ENCODE peak calls at places on chromosomes 6 and 20, in four cellular contexts. R is A549, O is HepG2, G is WTC11. Z is an unnamed sample.
A peak's percentile ranks its signal among the peaks of the same experiment; 100 is the strongest.

GRCh38 chr6:18185624-18186023 is 30.4 kb downstream of the KDM1B start:
- DNase-seq in G (no peak), O (no peak), R (no peak), Z (no peak)

GRCh38 chr6:117018771-117019170 is 141.7 kb downstream of the RFX6 start:
- DNase-seq in G (no peak), O (no peak), R (no peak), Z (no peak)

GRCh38 chr6:86869500-86869899 is 67.8 kb upstream of the HTR1E start:
- DNase-seq in R (no peak), O (no peak), G (no peak), Z (no peak)

GRCh38 chr6:144266091-144266649 is 19.0 kb upstream of the UTRN start:
- DNase-seq in O (no peak), G (peak; percentile 64), R (peak; percentile 83), Z (peak; percentile 23)

GRCh38 chr6:32189742-32190053 is 304 bp downstream of the PBX2 start:
- DNase-seq in R (no peak), O (no peak), G (no peak), Z (peak; percentile 78)

GRCh38 chr6:147604373-147604772 is 95.9 kb downstream of the SAMD5 start:
- DNase-seq in R (no peak), O (no peak), G (no peak), Z (no peak)

GRCh38 chr6:118746100-118746874 is 94.9 kb upstream of the CEP85L start:
- DNase-seq in O (no peak), R (no peak), G (no peak), Z (peak; percentile 39)

GRCh38 chr20:38987777-38988176 is 25.6 kb downstream of the DHX35 start:
- DNase-seq in G (no peak), O (no peak), R (no peak), Z (no peak)

GRCh38 chr20:58169441-58169840 is 59.0 kb downstream of the ANKRD60 start:
- DNase-seq in R (no peak), G (no peak), O (no peak), Z (no peak)

GRCh38 chr6:40947876-40948514 is 91.0 kb downstream of the UNC5CL start:
- DNase-seq in O (no peak), G (no peak), R (no peak), Z (no peak)

GRCh38 chr20:48348022-48348421 is 479.8 kb downstream of the PREX1 start:
- DNase-seq in O (no peak), G (no peak), R (no peak), Z (no peak)

GRCh38 chr6:88492824-88493223 is 326.7 kb upstream of the CNR1 start:
- DNase-seq in O (peak; percentile 18), R (peak; percentile 41), G (no peak), Z (peak; percentile 32)

GRCh38 chr6:19578489-19578888 is 258.7 kb upstream of the ID4 start:
- DNase-seq in R (no peak), G (no peak), O (no peak), Z (no peak)

GRCh38 chr6:35085359-35086281 is 55.5 kb downstream of the TCP11 start:
- DNase-seq in O (no peak), G (no peak), R (no peak), Z (no peak)

GRCh38 chr6:20211941-20212391 is 303 bp downstream of the MBOAT1 start:
- DNase-seq in R (peak; percentile 46), G (peak; percentile 69), O (no peak), Z (peak; percentile 54)

GRCh38 chr6:79077680-79078056 is 386 bp downstream of the PHIP start:
- DNase-seq in G (no peak), O (no peak), R (no peak), Z (no peak)

GRCh38 chr20:14481863-14482262 is 144.5 kb upstream of the FLRT3 start:
- DNase-seq in R (no peak), O (no peak), G (no peak), Z (no peak)

GRCh38 chr20:58146761-58147160 is 81.7 kb downstream of the ANKRD60 start:
- DNase-seq in G (no peak), R (no peak), O (no peak), Z (no peak)

GRCh38 chr6:15662246-15663056 is at the start of gene DTNBP1:
- DNase-seq in R (peak; percentile 24), O (peak; percentile 58), G (peak; percentile 81), Z (peak; percentile 99)

GRCh38 chr6:108945686-108946158 is 97.5 kb downstream of the ARMC2 start:
- DNase-seq in G (peak; percentile 28), R (no peak), O (no peak), Z (no peak)

GRCh38 chr6:32370510-32370909 is 1.2 kb downstream of the TSBP1 start:
- DNase-seq in O (no peak), G (no peak), R (no peak), Z (no peak)

GRCh38 chr6:45687570-45687969 is 309.8 kb upstream of the SUPT3H start:
- DNase-seq in R (no peak), G (no peak), O (no peak), Z (no peak)

GRCh38 chr6:13336553-13336952 is 8.2 kb upstream of the TBC1D7 start:
- DNase-seq in R (peak; percentile 77), O (peak; percentile 69), G (peak; percentile 82), Z (peak; percentile 79)

GRCh38 chr6:112233864-112234263 is 20.5 kb downstream of the LAMA4 start:
- DNase-seq in R (no peak), G (no peak), O (no peak), Z (no peak)

GRCh38 chr6:91132461-91132860 is 545.6 kb upstream of the MAP3K7 start:
- DNase-seq in O (no peak), R (no peak), G (no peak), Z (no peak)

GRCh38 chr6:45727824-45728449 is 287.7 kb downstream of the CLIC5 start:
- DNase-seq in R (no peak), O (no peak), G (no peak), Z (no peak)

GRCh38 chr20:51540585-51540984 is 1.9 kb downstream of the NFATC2 start:
- DNase-seq in R (no peak), G (no peak), O (no peak), Z (no peak)

GRCh38 chr6:111681856-111682255 is 76.2 kb upstream of the TRAF3IP2 start:
- DNase-seq in O (no peak), G (no peak), R (no peak), Z (no peak)

GRCh38 chr6:154848580-154848979 is 115.4 kb downstream of the SCAF8 start:
- DNase-seq in G (no peak), R (no peak), O (no peak), Z (no peak)

GRCh38 chr6:137811912-137812553 is 55.0 kb upstream of the TNFAIP3 start:
- DNase-seq in O (no peak), G (no peak), R (no peak), Z (no peak)

GRCh38 chr20:50415516-50416268 is 94.5 kb upstream of the PTPN1 start:
- DNase-seq in G (peak; percentile 27), R (peak; percentile 87), O (peak; percentile 86), Z (no peak)

GRCh38 chr20:10578607-10579006 is 95.2 kb downstream of the JAG1 start:
- DNase-seq in R (peak; percentile 59), G (no peak), O (peak; percentile 71), Z (no peak)

GRCh38 chr6:46677314-46677654 is 10.4 kb upstream of the TDRD6 start:
- DNase-seq in O (peak; percentile 16), R (peak; percentile 18), G (no peak), Z (no peak)

GRCh38 chr6:13406781-13407180 is 78.4 kb upstream of the TBC1D7 start:
- DNase-seq in O (peak; percentile 78), G (no peak), R (peak; percentile 52), Z (no peak)

GRCh38 chr6:101544286-101544685 is 150.8 kb downstream of the GRIK2 start:
- DNase-seq in O (no peak), G (no peak), R (no peak), Z (no peak)

GRCh38 chr6:159008656-159009288 is 8.8 kb upstream of the RSPH3 start:
- DNase-seq in R (peak; percentile 29), G (no peak), O (peak; percentile 25), Z (peak; percentile 31)

GRCh38 chr6:12075067-12075563 is 63.0 kb downstream of the HIVEP1 start:
- DNase-seq in O (peak; percentile 9), R (no peak), G (no peak), Z (peak; percentile 40)

GRCh38 chr6:84243240-84243639 is 15.8 kb upstream of the CEP162 start:
- DNase-seq in R (no peak), O (peak; percentile 4), G (no peak), Z (no peak)
- TF ChIP-seq NR3C1 in R (no peak), O (no peak), G (no peak), Z (no peak)

DNA sequence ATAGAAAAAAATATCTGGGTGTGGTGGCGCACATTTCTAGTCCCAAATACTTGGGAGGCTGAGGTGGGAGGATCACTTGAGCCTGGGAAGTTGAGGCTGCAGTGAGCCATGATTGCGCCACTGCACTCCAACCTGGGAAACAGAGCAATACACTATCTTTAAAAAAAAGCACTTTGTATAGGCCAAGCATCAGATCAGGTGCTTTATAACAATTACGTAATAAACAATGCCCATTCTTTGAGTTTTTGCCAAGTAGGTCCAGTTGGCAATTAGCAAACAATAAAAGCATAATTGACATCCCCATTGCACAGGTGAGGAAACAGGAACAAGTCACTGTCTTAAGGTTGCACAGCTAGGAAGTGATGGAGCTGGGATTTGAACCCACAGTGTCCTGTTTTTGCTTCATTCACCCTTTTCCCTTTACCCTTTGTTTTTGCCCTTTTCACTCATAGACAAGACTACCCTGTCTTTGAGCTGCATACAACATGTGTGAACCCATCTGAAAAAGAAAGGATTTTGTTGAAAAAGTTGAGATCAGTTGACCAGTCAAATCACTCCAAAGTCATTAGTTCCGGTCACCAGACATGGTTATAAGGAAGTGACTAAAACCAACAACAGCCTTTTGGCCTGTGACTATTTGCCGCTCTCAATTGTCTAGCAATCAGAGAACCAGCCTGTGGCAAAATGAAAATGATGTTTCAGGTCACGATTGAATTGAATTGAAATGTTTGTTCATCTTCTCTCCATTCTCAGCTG is 303.6 kb downstream of the TFAP2C start:
- DNase-seq in G (no peak), R (no peak), O (no peak), Z (no peak)
- TF ChIP-seq NR3C1 in G (no peak), R (no peak), O (no peak), Z (no peak)

DNA sequence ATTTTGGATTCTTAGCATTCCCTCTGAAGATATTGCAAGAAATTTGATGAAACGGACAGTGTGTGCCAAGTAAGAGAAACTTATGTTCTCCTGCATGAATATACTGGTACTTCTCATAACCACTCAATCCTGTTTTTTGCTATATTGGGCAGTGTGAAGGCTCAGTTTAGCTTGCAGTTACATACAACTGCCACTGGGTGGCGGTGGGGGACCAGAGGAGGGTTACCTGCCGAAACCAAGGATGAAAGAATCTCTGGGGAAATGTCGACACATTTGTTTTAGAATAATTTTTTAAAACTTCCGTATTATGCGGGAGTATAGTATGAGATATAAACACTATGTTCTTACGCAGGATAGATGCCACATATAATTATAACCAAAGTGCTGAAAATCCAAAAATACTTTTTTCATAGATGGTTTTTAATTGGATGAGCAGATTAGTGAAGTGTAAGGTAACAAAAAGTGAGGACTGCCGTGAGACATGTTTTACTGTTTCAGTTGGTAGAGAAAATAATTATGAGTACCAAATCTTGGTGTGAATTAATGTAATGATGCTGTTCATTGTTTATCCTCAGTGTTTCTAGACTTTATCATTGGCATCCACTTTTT is 9.7 kb downstream of the TRMT11 start:
- DNase-seq in R (peak; percentile 63), O (peak; percentile 72), G (peak; percentile 62), Z (peak; percentile 70)
- TF ChIP-seq NR3C1 in R (no peak), O (no peak), G (no peak), Z (no peak)

GRCh38 chr6:134376785-134377184 is 58.9 kb upstream of the SGK1 start:
- DNase-seq in R (no peak), G (no peak), O (no peak), Z (no peak)
- TF ChIP-seq NR3C1 in R (no peak), G (no peak), O (no peak), Z (no peak)